ENCODE peak calls at places on chromosomes 13 and 19, in nine cellular contexts. Z, Y, A, O, S, V, N, D and C are unnamed samples.
A peak's percentile ranks its signal among the peaks of the same experiment; 100 is the strongest.

GRCh38 chr19:57351867-57352266 is 796 bp downstream of the ZNF304 start:
- DNase-seq in Z (no peak), Y (no peak), A (peak; percentile 4), O (no peak), S (no peak), V (peak; percentile 25), N (no peak), D (peak; percentile 10), C (no peak)

GRCh38 chr19:11265785-11266236 is 3.5 kb upstream of the DOCK6 start:
- DNase-seq in Z (peak; percentile 98), Y (peak; percentile 86), A (no peak), O (no peak), S (no peak), V (peak; percentile 81), N (no peak), D (no peak), C (no peak)

GRCh38 chr19:5045015-5045414 is 76.1 kb downstream of the KDM4B start:
- DNase-seq in Z (no peak), Y (no peak), A (no peak), O (no peak), S (no peak), V (no peak), N (no peak), D (no peak), C (no peak)

GRCh38 chr13:32902898-32903297 is 113.3 kb upstream of the KL start:
- DNase-seq in Z (no peak), Y (no peak), A (peak; percentile 23), O (peak; percentile 24), S (no peak), V (peak; percentile 81), N (no peak), D (peak; percentile 33), C (no peak)

GRCh38 chr19:54151362-54152035 is 8.0 kb downstream of the LENG1 start:
- DNase-seq in Z (no peak), Y (no peak), A (no peak), O (no peak), S (no peak), V (no peak), N (no peak), D (no peak), C (no peak)

GRCh38 chr19:32407004-32407992 is 1.7 kb downstream of the DPY19L3 start:
- DNase-seq in Z (peak; percentile 3), Y (no peak), A (peak; percentile 37), O (no peak), S (peak; percentile 40), V (peak; percentile 76), N (no peak), D (peak; percentile 23), C (peak; percentile 9)

GRCh38 chr19:33175886-33176669 is 18.1 kb upstream of the LRP3 start:
- DNase-seq in Z (no peak), Y (peak; percentile 77), A (peak; percentile 30), O (peak; percentile 22), S (no peak), V (peak; percentile 58), N (no peak), D (peak; percentile 38), C (no peak)

GRCh38 chr19:48806818-48807589 is 3.8 kb downstream of the BCAT2 start:
- DNase-seq in Z (peak; percentile 37), Y (peak; percentile 84), A (peak; percentile 39), O (no peak), S (no peak), V (peak; percentile 62), N (no peak), D (no peak), C (no peak)

GRCh38 chr19:49331616-49332055 is 3.6 kb upstream of the CD37 start:
- DNase-seq in Z (peak; percentile 55), Y (peak; percentile 67), A (peak; percentile 57), O (peak; percentile 17), S (peak; percentile 49), V (peak; percentile 64), N (no peak), D (peak; percentile 51), C (peak; percentile 22)